ENCODE peak calls at places on chromosomes 4 and X, in six cellular contexts. L is stimulated activated CD4-positive, alpha-beta T cell treated with anti-CD3 and anti-CD28 coated beads, Interleukin-1b, Interleukin-23, amount 100 ng/mL, for 48 hours; Y is posterior vena cava; T is CD14-positive monocyte; B is Caco-2; M is lower lobe of right lung. K is an unnamed sample.

GRCh38 chr4:100076753-100077152 is 113.5 kb downstream of the DDIT4L start:
- DNase-seq in L (peak), Y (no peak), T (no peak), B (no peak), M (no peak), K (no peak)

GRCh38 chrX:11431833-11432232 is 138.6 kb downstream of the AMELX start:
- DNase-seq in L (no peak), Y (no peak), T (no peak), B (no peak), M (no peak), K (no peak)

GRCh38 chrX:150805736-150806135 is 92.7 kb downstream of the CD99L2 start:
- DNase-seq in L (no peak), Y (no peak), T (no peak), B (no peak), M (no peak), K (no peak)

GRCh38 chrX:70525733-70526132 is 81.1 kb downstream of the DLG3 start:
- DNase-seq in L (no peak), Y (no peak), T (no peak), B (peak), M (peak), K (no peak)

GRCh38 chr4:139619644-139620043 is 46.0 kb upstream of the MGST2 start:
- DNase-seq in L (no peak), Y (no peak), T (no peak), B (no peak), M (no peak), K (peak)

GRCh38 chrX:105646592-105647372 is 175.6 kb upstream of the NRK start:
- DNase-seq in L (no peak), Y (no peak), T (no peak), B (no peak), M (no peak), K (no peak)

GRCh38 chrX:108732630-108733321 is 3.6 kb downstream of the IRS4 start:
- DNase-seq in L (no peak), Y (peak), T (no peak), B (no peak), M (no peak), K (no peak)

GRCh38 chrX:37302569-37302968 is 46.6 kb upstream of the PRRG1 start:
- DNase-seq in L (no peak), Y (no peak), T (no peak), B (no peak), M (no peak), K (peak)

GRCh38 chr4:25290490-25291067 is 22.0 kb upstream of the ZCCHC4 start:
- DNase-seq in L (no peak), Y (no peak), T (no peak), B (peak), M (no peak), K (no peak)

GRCh38 chr4:8180310-8181093 is 18.6 kb upstream of the SH3TC1 start:
- DNase-seq in L (no peak), Y (no peak), T (no peak), B (no peak), M (no peak), K (no peak)

GRCh38 chrX:1283750-1284149 is 15.1 kb downstream of the CSF2RA start:
- DNase-seq in L (no peak), Y (no peak), T (no peak), B (no peak), M (no peak), K (no peak)

GRCh38 chrX:46979340-46979739 is 67.1 kb downstream of the JADE3 start:
- DNase-seq in L (no peak), Y (no peak), T (no peak), B (no peak), M (no peak), K (peak)

GRCh38 chr4:1171306-1172227 is 816 bp downstream of the SPON2 start:
- DNase-seq in L (peak), Y (peak), T (peak), B (peak), M (no peak), K (no peak)

GRCh38 chr4:125433453-125433852 is 118.7 kb downstream of the FAT4 start:
- DNase-seq in L (no peak), Y (no peak), T (no peak), B (no peak), M (no peak), K (peak)

GRCh38 chr4:22730049-22730448 is 37.3 kb downstream of the GBA3 start:
- DNase-seq in L (no peak), Y (no peak), T (no peak), B (no peak), M (no peak), K (no peak)

GRCh38 chr4:183407128-183407585 is 37.3 kb upstream of the CDKN2AIP start:
- DNase-seq in L (peak), Y (peak), T (peak), B (peak), M (peak), K (peak)

GRCh38 chrX:153598541-153599191 is at the start of gene CCNQ:
- DNase-seq in L (peak), Y (peak), T (no peak), B (no peak), M (peak), K (peak)

GRCh38 chr4:36226430-36227227 is 17.7 kb downstream of the ARAP2 start:
- DNase-seq in L (no peak), Y (no peak), T (no peak), B (no peak), M (no peak), K (no peak)

GRCh38 chr4:125741825-125742452 is 427.2 kb downstream of the FAT4 start:
- DNase-seq in L (no peak), Y (no peak), T (no peak), B (no peak), M (no peak), K (peak)

GRCh38 chr4:28675582-28675981 is 1814.9 kb downstream of the STIM2 start:
- DNase-seq in L (no peak), Y (no peak), T (no peak), B (no peak), M (no peak), K (peak)

GRCh38 chr4:176849076-176849475 is 56.4 kb upstream of the VEGFC start:
- DNase-seq in L (no peak), Y (no peak), T (no peak), B (no peak), M (no peak), K (peak)

GRCh38 chr4:98664959-98665358 is 6.5 kb upstream of the TSPAN5 start:
- DNase-seq in L (no peak), Y (no peak), T (no peak), B (no peak), M (no peak), K (no peak)

GRCh38 chr4:151930372-151930771 is 169.6 kb upstream of the GATB start:
- DNase-seq in L (no peak), Y (no peak), T (no peak), B (no peak), M (no peak), K (no peak)

GRCh38 chr4:17347445-17347844 is 164.4 kb downstream of the QDPR start:
- DNase-seq in L (peak), Y (no peak), T (no peak), B (no peak), M (no peak), K (peak)

GRCh38 chr4:16785800-16786527 is 112.5 kb downstream of the LDB2 start:
- DNase-seq in L (no peak), Y (no peak), T (no peak), B (no peak), M (no peak), K (peak)

GRCh38 chr4:153067376-153067775 is 131.3 kb downstream of the FHDC1 start:
- DNase-seq in L (no peak), Y (no peak), T (no peak), B (peak), M (no peak), K (peak)

GRCh38 chr4:87657525-87657924 is 7.4 kb downstream of the DMP1 start:
- DNase-seq in L (no peak), Y (no peak), T (no peak), B (no peak), M (no peak), K (peak)

GRCh38 chrX:151488677-151489076 is 74.8 kb upstream of the PASD1 start:
- DNase-seq in L (peak), Y (no peak), T (no peak), B (no peak), M (no peak), K (no peak)

GRCh38 chr4:176540814-176541213 is 221.0 kb downstream of the SPCS3 start:
- DNase-seq in L (no peak), Y (no peak), T (no peak), B (no peak), M (no peak), K (no peak)

GRCh38 chr4:152935661-152936445 is at the start of gene FHDC1:
- DNase-seq in L (no peak), Y (no peak), T (no peak), B (peak), M (peak), K (no peak)

K was measured in HFFc6.